ENCODE peak calls at places on chromosomes 2 and 18, in four cellular contexts. One of them, this sample, is unnamed.

GRCh38 chr18:7329036-7329435 is 98.1 kb downstream of the LRRC30 start:
- DNase-seq in colonic mucosa: no peak
- DNase-seq in CD8-positive, alpha-beta memory T cell: no peak
- DNase-seq in A549: no peak
- DNase-seq in this sample: no peak

GRCh38 chr2:6832556-6832955 is 33.2 kb downstream of the CMPK2 start:
- DNase-seq in CD8-positive, alpha-beta memory T cell: no peak
- DNase-seq in A549: no peak
- DNase-seq in colonic mucosa: no peak
- DNase-seq in this sample: no peak

GRCh38 chr2:70509565-70509964 is 44.1 kb downstream of the TGFA start:
- DNase-seq in A549: no peak
- DNase-seq in colonic mucosa: peak; percentile 38
- DNase-seq in CD8-positive, alpha-beta memory T cell: no peak
- DNase-seq in this sample: no peak

GRCh38 chr2:182186132-182186735 is 200.6 kb downstream of the PPP1R1C start:
- DNase-seq in CD8-positive, alpha-beta memory T cell: no peak
- DNase-seq in colonic mucosa: no peak
- DNase-seq in A549: peak; percentile 16
- DNase-seq in this sample: no peak

GRCh38 chr2:186595219-186595618 is 5.4 kb downstream of the ITGAV start:
- DNase-seq in A549: no peak
- DNase-seq in colonic mucosa: no peak
- DNase-seq in CD8-positive, alpha-beta memory T cell: no peak
- DNase-seq in this sample: no peak

GRCh38 chr2:134436706-134437105 is 182.8 kb downstream of the MGAT5 start:
- DNase-seq in CD8-positive, alpha-beta memory T cell: no peak
- DNase-seq in colonic mucosa: no peak
- DNase-seq in A549: no peak
- DNase-seq in this sample: no peak

GRCh38 chr2:105671156-105671555 is 73.6 kb upstream of the NCK2 start:
- DNase-seq in A549: no peak
- DNase-seq in colonic mucosa: no peak
- DNase-seq in CD8-positive, alpha-beta memory T cell: no peak
- DNase-seq in this sample: no peak

GRCh38 chr2:207219716-207220414 is 54.1 kb upstream of the KLF7 start:
- DNase-seq in A549: no peak
- DNase-seq in CD8-positive, alpha-beta memory T cell: no peak
- DNase-seq in colonic mucosa: no peak
- DNase-seq in this sample: no peak

GRCh38 chr2:216803803-216804202 is 56.1 kb downstream of the TNP1 start:
- DNase-seq in CD8-positive, alpha-beta memory T cell: no peak
- DNase-seq in colonic mucosa: no peak
- DNase-seq in A549: no peak
- DNase-seq in this sample: no peak

GRCh38 chr2:200968162-200968561 is 4.7 kb upstream of the ORC2 start:
- DNase-seq in colonic mucosa: peak; percentile 64
- DNase-seq in CD8-positive, alpha-beta memory T cell: no peak
- DNase-seq in A549: no peak
- DNase-seq in this sample: no peak

GRCh38 chr2:85737481-85737880 is 16.3 kb upstream of the ATOH8 start:
- DNase-seq in CD8-positive, alpha-beta memory T cell: no peak
- DNase-seq in colonic mucosa: peak; percentile 65
- DNase-seq in A549: no peak
- DNase-seq in this sample: no peak

GRCh38 chr2:19474128-19474527 is 115.7 kb upstream of the OSR1 start:
- DNase-seq in CD8-positive, alpha-beta memory T cell: peak; percentile 65
- DNase-seq in colonic mucosa: peak; percentile 19
- DNase-seq in A549: no peak
- DNase-seq in this sample: peak; percentile 33

GRCh38 chr2:74416721-74417120 is 4.7 kb downstream of the C2orf81 start:
- DNase-seq in colonic mucosa: no peak
- DNase-seq in A549: no peak
- DNase-seq in CD8-positive, alpha-beta memory T cell: no peak
- DNase-seq in this sample: no peak

GRCh38 chr2:108616731-108617161 is 82.5 kb downstream of the LIMS1 start:
- DNase-seq in CD8-positive, alpha-beta memory T cell: no peak
- DNase-seq in A549: no peak
- DNase-seq in colonic mucosa: no peak
- DNase-seq in this sample: no peak

GRCh38 chr2:45168731-45169338 is 159.6 kb upstream of the SIX2 start:
- DNase-seq in colonic mucosa: no peak
- DNase-seq in CD8-positive, alpha-beta memory T cell: no peak
- DNase-seq in A549: peak; percentile 75
- DNase-seq in this sample: no peak

GRCh38 chr18:32287249-32287648 is 97.4 kb downstream of the MEP1B start:
- DNase-seq in CD8-positive, alpha-beta memory T cell: no peak
- DNase-seq in colonic mucosa: no peak
- DNase-seq in A549: no peak
- DNase-seq in this sample: no peak

GRCh38 chr2:218295029-218295428 is 2.7 kb upstream of the TMBIM1 start:
- DNase-seq in A549: no peak
- DNase-seq in CD8-positive, alpha-beta memory T cell: no peak
- DNase-seq in colonic mucosa: no peak
- DNase-seq in this sample: no peak

DNA sequence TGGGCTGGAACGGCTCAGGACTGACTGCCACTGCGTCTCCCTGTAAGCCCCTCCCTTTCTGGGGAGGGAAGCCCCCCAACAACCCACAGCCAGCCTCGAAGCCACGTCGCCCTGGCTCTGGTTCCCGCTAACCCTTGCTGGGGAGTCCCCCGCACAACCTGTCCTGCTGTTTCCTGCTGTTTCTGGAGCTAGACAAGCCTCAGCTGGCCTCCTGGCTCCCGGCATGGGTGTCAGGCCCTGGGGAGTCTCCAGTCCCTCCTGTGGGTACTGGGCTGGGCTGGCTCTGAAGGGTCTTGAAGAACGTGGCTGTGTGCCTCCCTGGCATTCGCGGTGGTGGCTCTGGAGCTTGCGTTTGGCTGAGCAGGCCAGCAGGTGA is 20.9 kb downstream of the NFATC1 start:
- DNase-seq in A549: no peak
- DNase-seq in CD8-positive, alpha-beta memory T cell: no peak
- DNase-seq in colonic mucosa: no peak
- DNase-seq in this sample: no peak
- H3K4me1 ChIP-seq in A549: no peaks in the 10 kb centered on the region
- H3K4me1 ChIP-seq in CD8-positive, alpha-beta memory T cell: no peaks in the 10 kb centered on the region
- H3K4me1 ChIP-seq in colonic mucosa: no peaks in the 10 kb centered on the region
- H3K4me1 ChIP-seq in this sample: peaks cover 8% of the 10 kb centered on the region

GRCh38 chr2:8819194-8819593 is 18.2 kb downstream of the KIDINS220 start:
- DNase-seq in A549: no peak
- DNase-seq in CD8-positive, alpha-beta memory T cell: no peak
- DNase-seq in colonic mucosa: no peak
- DNase-seq in this sample: no peak
- H3K27ac ChIP-seq in A549: no peak overlapping the region
- H3K27ac ChIP-seq in CD8-positive, alpha-beta memory T cell: no peak overlapping the region
- H3K27ac ChIP-seq in colonic mucosa: no peak overlapping the region
- H3K27ac ChIP-seq in this sample: no peak overlapping the region

DNA sequence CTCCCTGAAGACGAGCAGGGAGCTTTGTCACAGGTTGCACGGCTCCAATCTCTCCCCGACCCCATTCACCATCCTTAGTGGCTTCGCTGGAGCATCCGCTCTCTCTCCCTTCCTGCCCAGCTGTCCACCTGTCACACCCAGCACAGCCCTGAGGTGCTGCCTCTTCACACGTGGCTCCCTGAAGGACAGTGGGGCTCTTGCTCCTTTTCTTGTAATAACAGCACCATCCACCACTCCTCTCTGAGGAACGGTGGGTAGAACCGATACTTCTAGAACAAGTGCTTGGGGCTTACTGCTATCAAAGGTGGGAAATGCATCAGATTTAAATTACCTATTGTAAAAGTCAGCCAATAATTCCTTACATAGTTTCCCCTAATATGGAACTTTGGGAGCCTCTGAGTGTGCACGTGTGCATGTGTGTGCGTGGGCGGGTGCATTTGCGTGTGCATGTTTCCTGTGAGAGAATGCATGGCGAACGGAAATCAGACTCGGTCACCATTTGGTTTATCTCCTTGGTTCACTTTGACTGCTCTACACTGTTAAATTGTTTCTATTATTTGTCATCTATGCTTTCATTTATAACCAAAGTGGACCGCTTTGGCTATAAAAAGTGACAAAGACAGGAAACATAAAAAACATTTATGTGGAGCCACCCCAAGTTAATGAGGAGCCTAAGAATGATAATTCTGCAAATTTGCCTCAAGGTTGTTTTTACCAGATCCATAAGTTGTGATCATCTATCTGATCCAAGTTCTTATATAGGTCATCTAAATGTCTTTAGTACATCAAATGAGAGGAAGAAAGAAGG is 39.1 kb downstream of the KLHL29 start:
- DNase-seq in CD8-positive, alpha-beta memory T cell: no peak
- DNase-seq in A549: no peak
- DNase-seq in colonic mucosa: no peak
- DNase-seq in this sample: no peak
- H3K4me3 ChIP-seq in CD8-positive, alpha-beta memory T cell: no peak overlapping the region
- H3K4me3 ChIP-seq in A549: no peak overlapping the region
- H3K4me3 ChIP-seq in colonic mucosa: no peak overlapping the region
- H3K4me3 ChIP-seq in this sample: no peak overlapping the region

DNA sequence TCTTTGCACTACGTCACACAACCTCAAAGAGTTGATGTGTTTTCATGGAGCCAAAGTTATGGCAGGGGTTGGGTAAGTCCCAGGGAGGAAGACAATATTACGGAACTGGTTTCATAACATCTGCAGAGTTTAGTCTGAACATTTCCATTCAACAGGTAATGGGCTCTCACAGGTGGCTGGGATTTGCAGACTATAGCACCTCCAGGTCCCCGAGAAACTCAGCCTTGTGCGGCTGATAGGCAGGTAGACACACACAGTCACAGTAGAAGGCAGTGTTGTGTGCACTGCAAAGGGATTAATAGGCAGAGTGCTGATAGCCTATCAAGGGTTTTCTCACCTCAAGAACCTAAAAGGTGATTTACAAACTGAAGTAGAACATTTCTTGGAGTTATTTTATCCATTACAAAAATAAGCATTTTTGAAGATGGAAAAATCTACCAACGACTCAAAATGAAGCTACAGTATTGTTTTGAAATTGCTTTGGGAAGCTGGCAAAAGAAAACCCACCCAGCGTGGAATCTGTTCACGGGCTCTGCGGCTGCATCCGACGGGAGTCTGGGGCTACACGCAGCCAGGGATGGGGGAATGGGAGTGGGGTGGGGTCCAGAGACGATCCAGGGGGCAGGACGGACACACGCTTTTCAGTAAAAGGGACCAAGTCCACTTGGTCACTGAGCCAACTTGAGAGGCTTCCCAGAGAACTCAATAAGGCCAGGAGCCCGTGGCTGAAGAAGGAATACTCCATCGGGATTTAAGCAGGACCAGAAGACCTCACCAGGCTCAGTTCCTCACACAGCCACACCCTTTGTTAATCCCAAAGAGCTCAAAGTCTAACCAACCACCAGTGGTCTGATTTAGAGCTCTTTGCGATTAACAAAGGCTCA is 82.9 kb downstream of the CHRNA1 start:
- DNase-seq in CD8-positive, alpha-beta memory T cell: no peak
- DNase-seq in colonic mucosa: no peak
- DNase-seq in A549: peak; percentile 24
- DNase-seq in this sample: no peak
- H3K4me1 ChIP-seq in CD8-positive, alpha-beta memory T cell: peaks cover 45% of the 10 kb centered on the region
- H3K4me1 ChIP-seq in colonic mucosa: no peaks in the 10 kb centered on the region
- H3K4me1 ChIP-seq in A549: peaks cover 22% of the 10 kb centered on the region
- H3K4me1 ChIP-seq in this sample: peaks cover 12% of the 10 kb centered on the region

DNA sequence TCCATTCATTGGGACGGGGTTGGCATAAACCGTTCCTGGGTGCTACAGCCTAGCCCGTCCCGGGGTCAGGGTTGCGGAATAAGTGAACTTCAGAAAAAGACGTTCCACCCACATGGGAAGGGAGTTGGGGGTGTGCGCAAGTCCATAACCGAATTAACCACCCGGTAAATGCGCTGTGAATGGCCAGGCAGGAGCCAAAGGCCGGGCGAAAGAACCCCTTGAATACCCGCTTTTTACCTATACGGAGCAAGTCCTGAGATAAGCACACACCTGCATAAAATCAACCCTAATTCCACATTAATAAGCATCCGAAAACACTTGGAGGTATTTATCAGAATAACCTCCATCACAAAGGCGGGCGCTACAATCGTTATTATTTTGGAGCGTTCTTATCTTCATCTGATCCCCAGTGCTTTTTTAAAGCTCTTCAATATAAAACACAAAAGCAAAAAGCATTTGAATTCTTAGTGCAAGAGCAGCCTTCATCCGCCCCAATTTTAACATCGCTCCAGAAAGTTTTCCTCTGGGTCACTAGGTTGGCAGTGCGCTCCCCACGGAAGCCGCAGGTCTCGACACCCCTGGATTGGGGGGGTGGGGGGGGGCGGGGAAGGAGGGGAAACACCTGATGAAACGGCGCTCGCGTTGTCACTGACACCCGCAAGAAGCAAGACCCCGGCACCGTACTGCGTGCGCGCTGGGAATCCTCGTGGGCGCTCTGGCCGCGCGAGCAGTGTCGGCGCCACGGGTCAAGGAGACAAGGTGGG is 1.2 kb downstream of the SATB2 start:
- DNase-seq in colonic mucosa: no peak
- DNase-seq in CD8-positive, alpha-beta memory T cell: no peak
- DNase-seq in A549: peak; percentile 10
- DNase-seq in this sample: no peak
- H3K27ac ChIP-seq in colonic mucosa: peak overlapping the region; percentile 86
- H3K27ac ChIP-seq in CD8-positive, alpha-beta memory T cell: peak overlapping the region; percentile 57
- H3K27ac ChIP-seq in A549: peak overlapping the region; percentile 97
- H3K27ac ChIP-seq in this sample: no peak overlapping the region

DNA sequence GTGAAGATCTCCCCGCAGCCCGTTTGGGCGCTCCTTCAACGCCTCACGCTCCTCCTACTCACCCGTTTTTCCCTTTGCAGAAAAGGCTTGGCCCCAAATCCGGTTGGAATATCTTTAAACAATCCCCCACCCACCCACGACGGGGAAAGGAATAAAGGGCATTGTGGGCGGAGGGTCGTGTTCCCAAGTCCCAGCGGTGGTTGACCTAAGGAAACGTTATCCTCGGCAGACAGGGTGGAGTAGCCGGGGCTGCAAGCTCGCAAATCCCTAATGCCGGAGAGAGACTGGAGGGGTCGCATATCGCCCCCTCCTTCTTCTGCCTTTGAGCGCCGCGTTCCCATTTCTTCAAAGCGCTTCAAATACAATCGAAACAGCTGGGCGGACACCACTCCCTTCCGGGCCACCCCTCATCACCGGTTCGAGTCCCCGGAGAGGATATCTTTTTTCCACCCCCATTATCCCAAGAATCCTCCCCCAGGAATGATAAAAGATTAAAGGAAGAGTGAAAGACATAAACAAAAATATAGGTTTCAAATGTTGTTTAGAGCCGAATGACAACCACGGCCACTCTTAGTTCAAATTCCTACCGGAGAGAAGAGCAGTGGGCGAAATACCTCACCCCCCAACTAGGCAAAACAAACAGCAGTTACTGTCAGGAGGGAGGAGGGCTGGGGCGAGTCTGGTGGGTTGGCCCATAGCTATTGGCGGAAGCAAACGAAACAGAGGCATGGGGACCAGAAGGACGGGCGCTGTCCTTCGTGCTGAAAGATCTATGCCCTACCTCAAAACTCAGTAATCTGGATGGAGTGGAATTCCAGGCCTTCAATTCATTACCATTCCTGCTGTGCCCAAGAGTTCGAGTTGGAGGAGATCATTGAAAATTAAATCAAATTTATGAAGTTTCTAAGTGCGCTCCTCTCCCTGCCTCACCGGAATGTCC is 2.8 kb upstream of the GAD1 start:
- DNase-seq in CD8-positive, alpha-beta memory T cell: no peak
- DNase-seq in A549: no peak
- DNase-seq in colonic mucosa: no peak
- DNase-seq in this sample: no peak
- H3K4me3 ChIP-seq in CD8-positive, alpha-beta memory T cell: no peak overlapping the region
- H3K4me3 ChIP-seq in A549: no peak overlapping the region
- H3K4me3 ChIP-seq in colonic mucosa: no peak overlapping the region
- H3K4me3 ChIP-seq in this sample: no peak overlapping the region

GRCh38 chr2:232571026-232571474 is 20.6 kb downstream of the EIF4E2 start:
- DNase-seq in CD8-positive, alpha-beta memory T cell: no peak
- DNase-seq in colonic mucosa: no peak
- DNase-seq in A549: no peak
- DNase-seq in this sample: no peak
- H3K4me1 ChIP-seq in CD8-positive, alpha-beta memory T cell: no peaks in the 10 kb centered on the region
- H3K4me1 ChIP-seq in colonic mucosa: peaks cover 18% of the 10 kb centered on the region
- H3K4me1 ChIP-seq in A549: peaks cover 13% of the 10 kb centered on the region
- H3K4me1 ChIP-seq in this sample: no peaks in the 10 kb centered on the region

This sample was measured in effector memory CD4-positive, alpha-beta T cell.